ENCODE peak calls at places on chromosomes 6 and 20, in eight cellular contexts. T, C, Z, B, N, P, G and W are unnamed samples.

GRCh38 chr20:11429168-11429567 is 488.5 kb upstream of the BTBD3 start:
- DNase-seq in T (no peak), C (no peak), Z (no peak), B (no peak), N (no peak), P (no peak), G (no peak), W (no peak)

GRCh38 chr20:24871429-24872213 is 77.4 kb upstream of the CST7 start:
- DNase-seq in T (peak; percentile 43), C (no peak), Z (no peak), B (no peak), N (no peak), P (no peak), G (no peak), W (peak; percentile 4)

GRCh38 chr6:25685896-25686295 is 33.9 kb downstream of the SCGN start:
- DNase-seq in T (no peak), C (no peak), Z (no peak), B (no peak), N (no peak), P (no peak), G (no peak), W (no peak)

GRCh38 chr20:57425150-57426013 is 34.2 kb downstream of the RBM38 start:
- DNase-seq in T (no peak), C (no peak), Z (no peak), B (no peak), N (no peak), P (no peak), G (no peak), W (peak; percentile 37)

GRCh38 chr6:28090902-28091586 is 10.7 kb downstream of the ZNF165 start:
- DNase-seq in T (no peak), C (no peak), Z (no peak), B (no peak), N (peak; percentile 2), P (no peak), G (no peak), W (no peak)

GRCh38 chr20:45282700-45283528 is 23.7 kb upstream of the RBPJL start:
- DNase-seq in T (no peak), C (no peak), Z (no peak), B (no peak), N (no peak), P (no peak), G (no peak), W (no peak)

GRCh38 chr6:7151381-7151780 is 43.6 kb downstream of the RREB1 start:
- DNase-seq in T (no peak), C (no peak), Z (no peak), B (peak; percentile 36), N (no peak), P (no peak), G (no peak), W (no peak)

GRCh38 chr6:49676671-49677281 is 36.6 kb downstream of the CRISP2 start:
- DNase-seq in T (no peak), C (no peak), Z (no peak), B (no peak), N (peak; percentile 23), P (no peak), G (no peak), W (peak; percentile 21)

GRCh38 chr6:29926081-29926794 is 16.1 kb upstream of the HLA-A start:
- DNase-seq in T (peak; percentile 71), C (no peak), Z (no peak), B (no peak), N (peak; percentile 37), P (peak; percentile 57), G (peak; percentile 76), W (peak; percentile 51)

GRCh38 chr20:39082686-39083085 is 120.5 kb downstream of the DHX35 start:
- DNase-seq in T (no peak), C (no peak), Z (no peak), B (no peak), N (no peak), P (no peak), G (no peak), W (no peak)